ENCODE peak calls at places on chromosomes 6 and 20, in four cellular contexts. One of them, this sample, is unnamed.

GRCh38 chr6:119370063-119370462 is 20.5 kb upstream of the MAN1A1 start:
- DNase-seq in HCT116: no peak
- DNase-seq in K562: no peak
- DNase-seq in H1: no peak
- DNase-seq in this sample: no peak

GRCh38 chr6:75493400-75494064 is at the start of gene FILIP1:
- DNase-seq in H1: no peak
- DNase-seq in HCT116: no peak
- DNase-seq in K562: no peak
- DNase-seq in this sample: no peak

GRCh38 chr6:85418059-85418458 is 31.8 kb upstream of the NT5E start:
- DNase-seq in K562: no peak
- DNase-seq in HCT116: no peak
- DNase-seq in H1: no peak
- DNase-seq in this sample: no peak

GRCh38 chr6:102766946-102767345 is 1373.4 kb downstream of the GRIK2 start:
- DNase-seq in K562: no peak
- DNase-seq in H1: no peak
- DNase-seq in HCT116: no peak
- DNase-seq in this sample: no peak

GRCh38 chr20:12053348-12053747 is 135.7 kb downstream of the BTBD3 start:
- DNase-seq in H1: no peak
- DNase-seq in HCT116: no peak
- DNase-seq in K562: no peak
- DNase-seq in this sample: peak

GRCh38 chr6:79421707-79422484 is 115.3 kb downstream of the LCA5 start:
- DNase-seq in H1: no peak
- DNase-seq in K562: no peak
- DNase-seq in HCT116: no peak
- DNase-seq in this sample: peak

GRCh38 chr20:51470521-51470875 is 72.0 kb downstream of the NFATC2 start:
- DNase-seq in HCT116: no peak
- DNase-seq in H1: no peak
- DNase-seq in K562: no peak
- DNase-seq in this sample: no peak

GRCh38 chr6:13400772-13401171 is 72.4 kb upstream of the TBC1D7 start:
- DNase-seq in K562: no peak
- DNase-seq in HCT116: no peak
- DNase-seq in H1: no peak
- DNase-seq in this sample: peak

GRCh38 chr6:143125455-143125854 is 64.8 kb downstream of the AIG1 start:
- DNase-seq in HCT116: no peak
- DNase-seq in K562: no peak
- DNase-seq in H1: no peak
- DNase-seq in this sample: no peak

GRCh38 chr20:43415661-43416430 is 41.9 kb upstream of the SRSF6 start:
- DNase-seq in K562: no peak
- DNase-seq in H1: no peak
- DNase-seq in HCT116: no peak
- DNase-seq in this sample: no peak

GRCh38 chr6:3212261-3212660 is 15.2 kb downstream of the TUBB2B start:
- DNase-seq in H1: no peak
- DNase-seq in HCT116: no peak
- DNase-seq in K562: no peak
- DNase-seq in this sample: no peak

GRCh38 chr20:48040491-48040890 is 255.2 kb upstream of the SULF2 start:
- DNase-seq in HCT116: no peak
- DNase-seq in H1: no peak
- DNase-seq in K562: no peak
- DNase-seq in this sample: no peak

GRCh38 chr6:43673444-43674063 is 14.0 kb downstream of the MRPS18A start:
- DNase-seq in H1: no peak
- DNase-seq in K562: no peak
- DNase-seq in HCT116: no peak
- DNase-seq in this sample: no peak

GRCh38 chr6:6815732-6816131 is 227.2 kb downstream of the LY86 start:
- DNase-seq in K562: no peak
- DNase-seq in HCT116: no peak
- DNase-seq in H1: no peak
- DNase-seq in this sample: no peak

GRCh38 chr6:169915769-169916550 is 164.5 kb downstream of the ERMARD start:
- DNase-seq in HCT116: no peak
- DNase-seq in K562: peak
- DNase-seq in H1: no peak
- DNase-seq in this sample: no peak

GRCh38 chr6:44057238-44057930 is 69.9 kb downstream of the MRPL14 start:
- DNase-seq in H1: no peak
- DNase-seq in HCT116: no peak
- DNase-seq in K562: no peak
- DNase-seq in this sample: no peak

GRCh38 chr6:43228951-43229802 is at the start of gene DNPH1:
- DNase-seq in H1: peak
- DNase-seq in HCT116: peak
- DNase-seq in K562: peak
- DNase-seq in this sample: no peak

GRCh38 chr6:31203345-31203979 is 33.0 kb upstream of the POU5F1 start:
- DNase-seq in K562: peak
- DNase-seq in H1: no peak
- DNase-seq in HCT116: peak
- DNase-seq in this sample: peak

GRCh38 chr6:70436320-70436719 is 23.0 kb downstream of the FAM135A start:
- DNase-seq in HCT116: no peak
- DNase-seq in H1: no peak
- DNase-seq in K562: no peak
- DNase-seq in this sample: no peak

GRCh38 chr6:142913511-142914047 is 31.4 kb downstream of the HIVEP2 start:
- DNase-seq in H1: no peak
- DNase-seq in K562: no peak
- DNase-seq in HCT116: no peak
- DNase-seq in this sample: peak

GRCh38 chr6:139587469-139587868 is 213.0 kb upstream of the CITED2 start:
- DNase-seq in HCT116: no peak
- DNase-seq in K562: no peak
- DNase-seq in H1: no peak
- DNase-seq in this sample: no peak

GRCh38 chr6:121305957-121306607 is 28.2 kb downstream of the TBC1D32 start:
- DNase-seq in HCT116: peak
- DNase-seq in H1: no peak
- DNase-seq in K562: peak
- DNase-seq in this sample: no peak

GRCh38 chr6:121310495-121310894 is 23.8 kb downstream of the TBC1D32 start:
- DNase-seq in HCT116: no peak
- DNase-seq in H1: no peak
- DNase-seq in K562: no peak
- DNase-seq in this sample: no peak

GRCh38 chr6:121314407-121315112 is 19.7 kb downstream of the TBC1D32 start:
- DNase-seq in K562: no peak
- DNase-seq in H1: no peak
- DNase-seq in HCT116: no peak
- DNase-seq in this sample: no peak

DNA sequence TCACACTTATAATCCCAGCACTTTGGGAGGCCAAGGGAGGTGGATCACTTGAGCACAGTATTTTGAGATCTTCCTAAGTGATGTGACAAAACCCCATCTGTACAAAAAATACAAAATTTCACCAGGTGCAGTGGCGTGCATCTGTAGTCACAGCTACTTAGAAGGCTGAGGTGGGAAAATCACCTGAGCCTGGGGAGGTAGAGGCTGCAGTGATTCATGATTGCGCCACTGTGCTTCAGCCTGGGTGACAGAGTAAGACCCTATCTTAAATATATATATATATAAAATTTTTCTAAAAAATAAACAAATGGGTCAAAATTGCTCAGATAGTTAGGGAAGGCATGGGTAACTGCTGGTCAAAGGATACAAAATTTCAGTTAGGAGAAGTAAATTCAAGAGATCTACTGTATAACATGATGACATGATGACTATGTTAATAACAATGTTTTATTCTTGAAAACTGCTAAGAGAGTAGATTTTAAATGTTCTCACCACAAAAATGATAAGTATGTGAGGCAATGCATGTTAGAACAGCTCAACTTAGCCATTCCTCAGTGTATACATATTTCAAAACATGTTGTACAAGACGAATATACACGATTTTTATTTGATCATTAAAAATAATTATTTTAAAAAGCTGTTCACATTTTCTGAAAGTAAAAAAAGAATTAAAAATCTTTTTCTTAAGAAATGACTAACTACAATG is 24.4 kb downstream of the TBC1D32 start:
- DNase-seq in K562: no peak
- DNase-seq in HCT116: no peak
- DNase-seq in H1: no peak
- DNase-seq in this sample: no peak
- TF ChIP-seq ATF3 in K562: no peak
- TF ChIP-seq ATF3 in HCT116: no peak
- TF ChIP-seq ATF3 in H1: no peak
- TF ChIP-seq ATF3 in this sample: no peak

DNA sequence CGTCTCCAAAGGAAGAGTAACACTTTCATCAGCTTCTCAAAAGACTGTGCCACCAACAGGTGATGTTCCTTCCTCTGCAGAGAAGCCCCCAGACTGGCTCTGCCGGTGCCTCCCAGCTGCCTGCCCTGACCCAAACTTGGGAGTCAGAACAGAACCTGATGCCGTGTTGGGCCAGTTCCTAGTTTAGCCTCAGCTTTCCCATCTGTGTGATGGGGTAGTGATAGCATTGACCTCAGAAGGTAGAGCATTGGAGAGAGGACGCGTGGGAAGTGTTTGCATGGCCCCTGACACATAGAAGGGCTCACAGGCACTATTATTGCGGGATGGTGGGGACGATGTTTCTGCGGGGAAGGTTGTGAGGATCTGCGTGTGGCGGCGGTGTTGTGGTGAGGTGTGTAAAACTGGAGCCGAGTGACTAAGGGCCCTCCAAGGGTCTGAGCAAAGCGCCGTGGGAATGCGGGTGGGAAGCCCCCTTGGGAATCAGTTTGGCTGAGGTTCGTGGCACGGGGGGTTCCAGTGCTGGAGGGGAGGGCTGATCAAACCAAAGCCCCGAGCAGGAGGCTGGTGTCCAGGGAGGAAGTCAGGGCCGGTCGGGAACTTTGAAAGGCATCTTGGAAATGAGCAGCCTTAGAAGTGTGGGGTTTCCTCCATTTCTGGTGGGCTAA is 1.7 kb downstream of the NTSR1 start:
- DNase-seq in K562: no peak
- DNase-seq in HCT116: no peak
- DNase-seq in H1: no peak
- DNase-seq in this sample: no peak
- TF ChIP-seq YY1 in K562: no peak
- TF ChIP-seq YY1 in HCT116: no peak
- TF ChIP-seq YY1 in H1: no peak
- TF ChIP-seq YY1 in this sample: no peak

GRCh38 chr20:25220021-25220730 is 24.7 kb downstream of the ENTPD6 start:
- DNase-seq in K562: no peak
- DNase-seq in H1: no peak
- DNase-seq in HCT116: no peak
- DNase-seq in this sample: no peak
- TF ChIP-seq ATF3 in K562: no peak
- TF ChIP-seq ATF3 in H1: no peak
- TF ChIP-seq ATF3 in HCT116: no peak
- TF ChIP-seq ATF3 in this sample: no peak

GRCh38 chr6:167244064-167244949 is 46.8 kb upstream of the UNC93A start:
- DNase-seq in K562: no peak
- DNase-seq in HCT116: no peak
- DNase-seq in H1: no peak
- DNase-seq in this sample: no peak

GRCh38 chr6:167252271-167252670 is 38.8 kb upstream of the UNC93A start:
- DNase-seq in K562: no peak
- DNase-seq in HCT116: no peak
- DNase-seq in H1: no peak
- DNase-seq in this sample: no peak

GRCh38 chr6:167245586-167245985 is 45.5 kb upstream of the UNC93A start:
- DNase-seq in K562: no peak
- DNase-seq in H1: no peak
- DNase-seq in HCT116: no peak
- DNase-seq in this sample: no peak

GRCh38 chr6:167244991-167245390 is 46.1 kb upstream of the UNC93A start:
- DNase-seq in K562: no peak
- DNase-seq in H1: no peak
- DNase-seq in HCT116: no peak
- DNase-seq in this sample: no peak

DNA sequence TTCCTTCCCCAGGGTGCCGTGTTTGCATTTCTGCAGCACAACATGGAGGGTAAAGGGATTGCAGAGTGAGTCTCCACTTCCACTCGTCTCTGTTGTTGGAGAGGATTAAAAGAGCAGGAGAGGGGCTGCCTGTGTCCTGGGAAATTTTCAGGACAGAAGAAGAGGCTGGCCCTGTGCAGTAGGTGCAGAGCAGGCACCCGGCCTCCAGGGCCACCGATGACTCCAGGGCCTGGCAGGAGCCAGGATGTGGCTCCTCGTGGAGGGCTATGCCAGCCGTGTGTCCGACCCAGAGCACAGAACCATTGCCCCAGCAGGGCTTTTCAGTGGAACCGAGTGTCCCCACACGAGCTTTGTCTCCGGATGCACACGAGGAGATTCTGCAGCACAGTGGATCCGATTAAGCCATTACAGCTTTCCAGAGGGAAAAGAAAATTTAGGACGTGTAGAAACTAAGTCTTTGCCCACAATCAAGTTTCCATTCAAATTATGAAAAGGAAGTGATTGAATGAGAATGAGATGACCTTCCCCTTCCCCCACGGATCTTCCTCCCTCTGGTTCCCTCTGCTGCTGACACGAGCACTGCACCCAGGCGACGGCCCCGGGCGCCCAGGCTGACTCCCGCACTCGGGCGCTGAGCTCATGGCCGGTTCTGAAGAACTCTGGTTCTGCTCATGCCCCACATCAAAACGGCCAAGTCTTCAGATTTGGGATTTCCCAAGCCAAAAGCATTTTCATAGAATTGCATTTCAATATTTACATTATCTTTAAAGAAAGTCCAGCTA is 43.1 kb upstream of the UNC93A start:
- DNase-seq in HCT116: no peak
- DNase-seq in H1: no peak
- DNase-seq in K562: no peak
- DNase-seq in this sample: no peak
- TF ChIP-seq YY1 in HCT116: no peak
- TF ChIP-seq YY1 in H1: no peak
- TF ChIP-seq YY1 in K562: no peak
- TF ChIP-seq YY1 in this sample: no peak

GRCh38 chr20:57224641-57225138 is 41.8 kb downstream of the BMP7 start:
- DNase-seq in H1: no peak
- DNase-seq in K562: no peak
- DNase-seq in HCT116: no peak
- DNase-seq in this sample: no peak
- TF ChIP-seq ATF3 in H1: no peak
- TF ChIP-seq ATF3 in K562: no peak
- TF ChIP-seq ATF3 in HCT116: no peak
- TF ChIP-seq ATF3 in this sample: no peak